ENCODE peak calls at places on chromosomes 12 and 14, in nine cellular contexts. One of them, this sample, is unnamed.

GRCh38 chr14:34502826-34503225 is 36.7 kb downstream of the EAPP start:
- DNase-seq in iPS DF 6.9: no peak
- DNase-seq in progenitor cell of endocrine pancreas: no peak
- DNase-seq in fibroblast of lung: no peak
- DNase-seq in cardiac muscle cell: peak
- DNase-seq in stimulated activated CD4-positive, alpha-beta T cell treated with anti-CD3 and anti-CD28 coated beads, Interleukin-15, amount 100 ng/mL, for 24 hours: no peak
- DNase-seq in mucosa of descending colon: no peak
- DNase-seq in brain pericyte: peak
- DNase-seq in T-helper 2 cell: no peak
- DNase-seq in this sample: no peak

GRCh38 chr12:76216585-76217472 is 131.4 kb downstream of the BBS10 start:
- DNase-seq in iPS DF 6.9: no peak
- DNase-seq in progenitor cell of endocrine pancreas: no peak
- DNase-seq in fibroblast of lung: no peak
- DNase-seq in cardiac muscle cell: no peak
- DNase-seq in stimulated activated CD4-positive, alpha-beta T cell treated with anti-CD3 and anti-CD28 coated beads, Interleukin-15, amount 100 ng/mL, for 24 hours: no peak
- DNase-seq in mucosa of descending colon: no peak
- DNase-seq in brain pericyte: no peak
- DNase-seq in T-helper 2 cell: no peak
- DNase-seq in this sample: no peak

GRCh38 chr14:93269341-93270068 is 62.4 kb downstream of the UBR7 start:
- DNase-seq in iPS DF 6.9: no peak
- DNase-seq in progenitor cell of endocrine pancreas: no peak
- DNase-seq in fibroblast of lung: peak
- DNase-seq in cardiac muscle cell: peak
- DNase-seq in stimulated activated CD4-positive, alpha-beta T cell treated with anti-CD3 and anti-CD28 coated beads, Interleukin-15, amount 100 ng/mL, for 24 hours: no peak
- DNase-seq in mucosa of descending colon: no peak
- DNase-seq in brain pericyte: no peak
- DNase-seq in T-helper 2 cell: no peak
- DNase-seq in this sample: no peak

GRCh38 chr12:51922762-51923505 is 15.6 kb downstream of the ACVRL1 start:
- DNase-seq in iPS DF 6.9: no peak
- DNase-seq in progenitor cell of endocrine pancreas: no peak
- DNase-seq in fibroblast of lung: peak
- DNase-seq in cardiac muscle cell: peak
- DNase-seq in stimulated activated CD4-positive, alpha-beta T cell treated with anti-CD3 and anti-CD28 coated beads, Interleukin-15, amount 100 ng/mL, for 24 hours: no peak
- DNase-seq in mucosa of descending colon: peak
- DNase-seq in brain pericyte: no peak
- DNase-seq in T-helper 2 cell: no peak
- DNase-seq in this sample: no peak

GRCh38 chr14:23366163-23366921 is 1.4 kb upstream of the EFS start:
- DNase-seq in iPS DF 6.9: no peak
- DNase-seq in progenitor cell of endocrine pancreas: peak
- DNase-seq in fibroblast of lung: peak
- DNase-seq in cardiac muscle cell: peak
- DNase-seq in stimulated activated CD4-positive, alpha-beta T cell treated with anti-CD3 and anti-CD28 coated beads, Interleukin-15, amount 100 ng/mL, for 24 hours: no peak
- DNase-seq in mucosa of descending colon: peak
- DNase-seq in brain pericyte: no peak
- DNase-seq in T-helper 2 cell: no peak
- DNase-seq in this sample: no peak

GRCh38 chr12:94644622-94645021 is 5.7 kb downstream of the TMCC3 start:
- DNase-seq in iPS DF 6.9: no peak
- DNase-seq in progenitor cell of endocrine pancreas: no peak
- DNase-seq in fibroblast of lung: peak
- DNase-seq in cardiac muscle cell: peak
- DNase-seq in stimulated activated CD4-positive, alpha-beta T cell treated with anti-CD3 and anti-CD28 coated beads, Interleukin-15, amount 100 ng/mL, for 24 hours: peak
- DNase-seq in mucosa of descending colon: no peak
- DNase-seq in brain pericyte: no peak
- DNase-seq in T-helper 2 cell: no peak
- DNase-seq in this sample: no peak

GRCh38 chr12:42565633-42566032 is 23.9 kb downstream of the PRICKLE1 start:
- DNase-seq in iPS DF 6.9: no peak
- DNase-seq in progenitor cell of endocrine pancreas: no peak
- DNase-seq in fibroblast of lung: no peak
- DNase-seq in cardiac muscle cell: no peak
- DNase-seq in stimulated activated CD4-positive, alpha-beta T cell treated with anti-CD3 and anti-CD28 coated beads, Interleukin-15, amount 100 ng/mL, for 24 hours: no peak
- DNase-seq in mucosa of descending colon: no peak
- DNase-seq in brain pericyte: no peak
- DNase-seq in T-helper 2 cell: no peak
- DNase-seq in this sample: no peak

GRCh38 chr14:22807432-22808087 is 7.7 kb downstream of the SLC7A7 start:
- DNase-seq in iPS DF 6.9: no peak
- DNase-seq in progenitor cell of endocrine pancreas: no peak
- DNase-seq in fibroblast of lung: no peak
- DNase-seq in cardiac muscle cell: no peak
- DNase-seq in stimulated activated CD4-positive, alpha-beta T cell treated with anti-CD3 and anti-CD28 coated beads, Interleukin-15, amount 100 ng/mL, for 24 hours: no peak
- DNase-seq in mucosa of descending colon: no peak
- DNase-seq in brain pericyte: no peak
- DNase-seq in T-helper 2 cell: no peak
- DNase-seq in this sample: no peak

GRCh38 chr14:100121643-100122480 is 37.6 kb downstream of the DEGS2 start:
- DNase-seq in iPS DF 6.9: no peak
- DNase-seq in progenitor cell of endocrine pancreas: no peak
- DNase-seq in fibroblast of lung: no peak
- DNase-seq in cardiac muscle cell: no peak
- DNase-seq in stimulated activated CD4-positive, alpha-beta T cell treated with anti-CD3 and anti-CD28 coated beads, Interleukin-15, amount 100 ng/mL, for 24 hours: no peak
- DNase-seq in mucosa of descending colon: no peak
- DNase-seq in brain pericyte: no peak
- DNase-seq in T-helper 2 cell: no peak
- DNase-seq in this sample: no peak

GRCh38 chr12:89733579-89734201 is 25.1 kb upstream of the ATP2B1 start:
- DNase-seq in iPS DF 6.9: no peak
- DNase-seq in progenitor cell of endocrine pancreas: no peak
- DNase-seq in fibroblast of lung: peak
- DNase-seq in cardiac muscle cell: peak
- DNase-seq in stimulated activated CD4-positive, alpha-beta T cell treated with anti-CD3 and anti-CD28 coated beads, Interleukin-15, amount 100 ng/mL, for 24 hours: no peak
- DNase-seq in mucosa of descending colon: no peak
- DNase-seq in brain pericyte: no peak
- DNase-seq in T-helper 2 cell: no peak
- DNase-seq in this sample: no peak

This sample was measured in 8988T.